ENCODE peak calls at places on chromosome 6, in five cellular contexts. V is fibroblast of lung, K is kidney, L is IMR-90, E is A549. I is an unnamed sample.
A peak's percentile ranks its signal among the peaks of the same experiment; 100 is the strongest.

GRCh38 chr6:108127056-108127455 is 38.8 kb upstream of the NR2E1 start:
- DNase-seq in V (no peak), K (no peak), L (no peak), E (no peak), I (no peak)

GRCh38 chr6:111952326-111952725 is 79.1 kb upstream of the FYN start:
- DNase-seq in V (no peak), K (no peak), L (no peak), E (no peak), I (peak; percentile 69)

GRCh38 chr6:132604635-132605150 is 15.2 kb upstream of the TAAR5 start:
- DNase-seq in V (no peak), K (no peak), L (no peak), E (no peak), I (peak; percentile 61)

GRCh38 chr6:145349950-145350510 is 385.3 kb downstream of the EPM2A start:
- DNase-seq in V (no peak), K (no peak), L (no peak), E (no peak), I (no peak)

GRCh38 chr6:39166189-39166917 is 51.4 kb upstream of the SAYSD1 start:
- DNase-seq in V (peak; percentile 51), K (peak; percentile 91), L (peak; percentile 37), E (peak; percentile 61), I (peak; percentile 64)

GRCh38 chr6:40587240-40588069 is at the start of gene LRFN2:
- DNase-seq in V (peak; percentile 61), K (peak; percentile 90), L (peak; percentile 53), E (peak; percentile 39), I (peak; percentile 74)

GRCh38 chr6:138540468-138540867 is 41.2 kb upstream of the NHSL1 start:
- DNase-seq in V (peak; percentile 88), K (no peak), L (peak; percentile 97), E (no peak), I (no peak)

GRCh38 chr6:111087871-111088667 is 766 bp downstream of the SLC16A10 start:
- DNase-seq in V (no peak), K (peak; percentile 75), L (no peak), E (no peak), I (peak; percentile 5)

GRCh38 chr6:87722831-87723726 is 21.0 kb upstream of the AKIRIN2 start:
- DNase-seq in V (peak; percentile 98), K (peak; percentile 84), L (peak; percentile 95), E (peak; percentile 78), I (peak; percentile 94)

GRCh38 chr6:42279144-42279781 is 61.6 kb upstream of the MRPS10 start:
- DNase-seq in V (peak; percentile 79), K (no peak), L (peak; percentile 71), E (peak; percentile 15), I (peak; percentile 61)

GRCh38 chr6:112443666-112444065 is 96.5 kb downstream of the RFPL4B start:
- DNase-seq in V (peak; percentile 93), K (peak; percentile 71), L (peak; percentile 74), E (no peak), I (peak; percentile 2)

GRCh38 chr6:40083141-40083920 is 149.1 kb upstream of the MOCS1 start:
- DNase-seq in V (no peak), K (no peak), L (no peak), E (no peak), I (no peak)

GRCh38 chr6:162005375-162005774 is 722.2 kb downstream of the PRKN start:
- DNase-seq in V (no peak), K (no peak), L (no peak), E (no peak), I (no peak)

GRCh38 chr6:41200901-41201783 is at the start of gene TREML2:
- DNase-seq in V (no peak), K (no peak), L (no peak), E (no peak), I (no peak)

GRCh38 chr6:10276888-10277287 is 138.0 kb downstream of the TFAP2A start:
- DNase-seq in V (no peak), K (no peak), L (no peak), E (no peak), I (no peak)

GRCh38 chr6:17886891-17887290 is 100.5 kb downstream of the KIF13A start:
- DNase-seq in V (no peak), K (no peak), L (peak; percentile 34), E (no peak), I (peak; percentile 54)

GRCh38 chr6:79586548-79586947 is 44.6 kb upstream of the SH3BGRL2 start:
- DNase-seq in V (peak; percentile 55), K (no peak), L (peak; percentile 45), E (peak; percentile 15), I (peak; percentile 55)

GRCh38 chr6:133544419-133544818 is 303.3 kb downstream of the EYA4 start:
- DNase-seq in V (no peak), K (no peak), L (no peak), E (no peak), I (no peak)

GRCh38 chr6:33906413-33906812 is 102.6 kb upstream of the MLN start:
- DNase-seq in V (no peak), K (no peak), L (no peak), E (no peak), I (peak; percentile 17)

GRCh38 chr6:3438190-3439167 is 18.4 kb downstream of the SLC22A23 start:
- DNase-seq in V (peak; percentile 89), K (no peak), L (peak; percentile 94), E (peak; percentile 71), I (peak; percentile 88)

GRCh38 chr6:117167520-117168271 is 97.7 kb upstream of the VGLL2 start:
- DNase-seq in V (no peak), K (peak; percentile 89), L (peak; percentile 2), E (no peak), I (peak; percentile 96)

GRCh38 chr6:13380761-13381160 is 52.4 kb upstream of the TBC1D7 start:
- DNase-seq in V (no peak), K (no peak), L (no peak), E (no peak), I (no peak)

GRCh38 chr6:30135147-30135546 is 793 bp upstream of the TRIM40 start:
- DNase-seq in V (no peak), K (no peak), L (no peak), E (no peak), I (no peak)

GRCh38 chr6:4645713-4646356 is 130.4 kb upstream of the CDYL start:
- DNase-seq in V (no peak), K (no peak), L (no peak), E (no peak), I (no peak)

GRCh38 chr6:113858067-113858604 is 991 bp downstream of the MARCKS start:
- DNase-seq in V (peak; percentile 52), K (peak; percentile 74), L (peak; percentile 29), E (peak; percentile 33), I (peak; percentile 52)

GRCh38 chr6:38212579-38212978 is 393.1 kb downstream of the ZFAND3 start:
- DNase-seq in V (no peak), K (no peak), L (no peak), E (no peak), I (no peak)

DNA sequence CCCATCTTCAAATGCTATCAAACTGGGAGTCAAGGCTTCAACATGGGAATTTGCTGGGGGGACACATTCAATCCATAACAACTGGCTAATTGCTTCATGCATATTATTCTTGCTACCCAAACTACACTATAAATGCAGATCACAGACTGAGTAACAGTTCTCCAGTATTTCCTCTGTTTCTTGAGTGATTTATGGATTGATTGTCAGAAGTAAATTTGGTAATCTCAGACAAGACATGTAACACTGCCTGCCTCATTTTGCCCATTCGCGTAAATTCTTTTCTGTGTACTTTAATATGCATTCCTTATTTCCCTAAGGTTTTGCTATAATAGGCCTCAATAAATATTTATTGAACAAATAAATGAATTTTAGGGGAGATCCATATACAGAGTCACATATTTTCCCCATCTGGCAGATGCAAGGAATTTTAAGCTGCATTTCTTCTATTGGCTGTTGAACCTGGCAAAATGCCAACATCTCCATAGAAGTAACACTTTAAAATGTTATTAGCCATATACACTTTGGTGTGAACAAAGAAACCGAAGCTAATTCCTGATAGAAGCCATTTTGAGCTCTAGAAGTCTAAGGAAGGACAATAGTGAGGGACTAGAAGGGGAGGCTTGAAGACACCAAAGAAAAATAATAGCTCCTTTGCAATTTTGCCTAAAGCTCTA is 98.2 kb downstream of the QRSL1 start:
- DNase-seq in V (no peak), K (no peak), L (no peak), E (no peak), I (no peak)
- TF ChIP-seq CTCF in V (no peak), K (no peak), L (no peak), E (no peak), I (no peak)

GRCh38 chr6:27297484-27297856 is 14.6 kb downstream of the POM121L2 start:
- DNase-seq in V (no peak), K (no peak), L (no peak), E (no peak), I (no peak)
- H3K4me3 ChIP-seq in V (peak overlapping the region; percentile 83), K (no peak overlapping the region), L (peak overlapping the region; percentile 20), E (peak overlapping the region; percentile 58), I (peak overlapping the region; percentile 15)

DNA sequence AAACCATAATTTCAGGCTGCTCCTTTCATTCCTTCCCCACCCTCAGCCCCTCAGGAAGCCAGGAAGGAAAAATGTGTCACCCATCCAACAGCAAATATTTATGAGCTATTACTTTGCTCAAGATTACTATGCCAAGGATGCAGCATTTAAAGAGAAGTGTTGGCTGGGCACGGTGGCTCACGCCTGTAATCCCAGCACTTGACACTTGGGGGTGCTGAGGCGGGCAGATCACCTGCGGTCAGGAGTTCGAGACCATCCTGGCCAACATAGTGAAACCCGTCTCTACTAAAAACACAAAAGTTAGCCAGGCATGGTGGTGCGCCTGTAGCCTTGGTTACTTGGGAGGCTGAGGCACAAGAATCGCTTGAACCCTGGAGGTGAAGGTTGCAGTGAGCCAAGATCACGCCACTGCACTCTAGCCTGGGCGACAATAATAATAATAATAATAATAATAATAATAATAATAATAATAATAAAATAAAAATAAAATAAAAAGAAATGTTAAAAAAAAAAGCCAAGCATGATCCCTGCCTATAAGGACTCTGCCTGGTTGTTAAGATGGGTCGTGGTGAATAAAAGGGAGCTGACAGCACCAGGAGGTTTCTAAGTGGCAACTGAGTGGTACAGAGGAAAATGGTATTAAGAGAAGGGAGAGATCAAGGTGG is 20.5 kb upstream of the TIAM2 start:
- DNase-seq in V (no peak), K (no peak), L (no peak), E (no peak), I (no peak)
- TF ChIP-seq CTCF in V (no peak), K (no peak), L (no peak), E (no peak), I (no peak)

GRCh38 chr6:46014511-46015118 is 1.0 kb downstream of the CLIC5 start:
- DNase-seq in V (no peak), K (peak; percentile 73), L (no peak), E (no peak), I (no peak)
- H3K4me3 ChIP-seq in V (peak overlapping the region; percentile 32), K (peak overlapping the region; percentile 50), L (no peak overlapping the region), E (peak overlapping the region; percentile 39), I (peak overlapping the region; percentile 8)

GRCh38 chr6:119172813-119173212 is 94.3 kb upstream of the FAM184A start:
- DNase-seq in V (peak; percentile 57), K (no peak), L (peak; percentile 13), E (no peak), I (peak; percentile 36)

GRCh38 chr6:119171864-119172588 is 93.6 kb upstream of the FAM184A start:
- DNase-seq in V (no peak), K (no peak), L (no peak), E (no peak), I (no peak)

GRCh38 chr6:119173249-119174084 is 95.0 kb upstream of the FAM184A start:
- DNase-seq in V (no peak), K (no peak), L (no peak), E (no peak), I (no peak)

GRCh38 chr6:119171442-119171841 is 93.0 kb upstream of the FAM184A start:
- DNase-seq in V (no peak), K (no peak), L (no peak), E (no peak), I (no peak)

GRCh38 chr6:119170427-119171407 is 92.3 kb upstream of the FAM184A start:
- DNase-seq in V (peak; percentile 40), K (no peak), L (peak; percentile 41), E (no peak), I (no peak)
- TF ChIP-seq CTCF in V (no peak), K (no peak), L (no peak), E (no peak), I (no peak)